ENCODE peak calls at places on chromosomes 11 and 22, in seven cellular contexts. U, V, P, Y, N, A and X are unnamed samples.

GRCh38 chr11:115146425-115146824 is 357.8 kb downstream of the CADM1 start:
- DNase-seq in P (peak; percentile 6), U (no peak), A (peak; percentile 23), V (no peak), N (no peak), Y (no peak), X (no peak)

GRCh38 chr11:9850224-9850895 is 186.5 kb downstream of the SWAP70 start:
- DNase-seq in V (no peak), N (no peak), U (no peak), Y (no peak), P (no peak), A (no peak), X (no peak)

GRCh38 chr11:69465236-69466000 is 16.0 kb upstream of the LINC01488 start:
- DNase-seq in P (peak; percentile 22), N (no peak), V (no peak), U (no peak), Y (peak; percentile 19), A (no peak), X (no peak)

GRCh38 chr11:7512525-7513209 is 1.1 kb upstream of the PPFIBP2 start:
- DNase-seq in N (peak; percentile 48), Y (peak; percentile 68), P (peak; percentile 91), V (no peak), U (peak; percentile 1), A (peak; percentile 92), X (peak; percentile 85)

GRCh38 chr11:88152381-88152780 is 22.9 kb downstream of the RAB38 start:
- DNase-seq in Y (no peak), A (no peak), U (no peak), N (no peak), P (no peak), V (no peak), X (no peak)

GRCh38 chr11:70717961-70718595 is 319.7 kb downstream of the CTTN start:
- DNase-seq in V (no peak), N (no peak), Y (no peak), P (no peak), A (no peak), U (no peak), X (no peak)

GRCh38 chr22:29031236-29031982 is 30.2 kb downstream of the C22orf31 start:
- DNase-seq in V (peak; percentile 70), A (no peak), N (no peak), Y (peak; percentile 60), P (no peak), U (no peak), X (peak; percentile 71)

GRCh38 chr11:61045271-61045670 is 57.0 kb upstream of the CD5 start:
- DNase-seq in A (no peak), N (no peak), U (no peak), V (no peak), Y (no peak), P (no peak), X (no peak)

GRCh38 chr11:61846351-61846750 is 18.3 kb downstream of the FADS2 start:
- DNase-seq in U (no peak), N (no peak), P (no peak), V (no peak), A (no peak), Y (no peak), X (no peak)

GRCh38 chr11:33722579-33723234 is 13.5 kb downstream of the CD59 start:
- DNase-seq in P (peak; percentile 18), V (no peak), N (no peak), Y (no peak), U (no peak), A (peak; percentile 64), X (no peak)

GRCh38 chr22:33871935-33872334 is 48.3 kb downstream of the LARGE1 start:
- DNase-seq in N (no peak), V (no peak), U (no peak), P (peak; percentile 80), Y (no peak), A (peak; percentile 33), X (no peak)

GRCh38 chr22:38700271-38700788 is 413 bp downstream of the JOSD1 start:
- DNase-seq in A (no peak), U (no peak), N (no peak), Y (peak; percentile 85), P (no peak), V (peak; percentile 82), X (peak; percentile 91)

GRCh38 chr11:34364102-34364501 is 6.3 kb upstream of the ABTB2 start:
- DNase-seq in Y (no peak), N (no peak), V (no peak), A (no peak), U (no peak), P (no peak), X (no peak)

DNA sequence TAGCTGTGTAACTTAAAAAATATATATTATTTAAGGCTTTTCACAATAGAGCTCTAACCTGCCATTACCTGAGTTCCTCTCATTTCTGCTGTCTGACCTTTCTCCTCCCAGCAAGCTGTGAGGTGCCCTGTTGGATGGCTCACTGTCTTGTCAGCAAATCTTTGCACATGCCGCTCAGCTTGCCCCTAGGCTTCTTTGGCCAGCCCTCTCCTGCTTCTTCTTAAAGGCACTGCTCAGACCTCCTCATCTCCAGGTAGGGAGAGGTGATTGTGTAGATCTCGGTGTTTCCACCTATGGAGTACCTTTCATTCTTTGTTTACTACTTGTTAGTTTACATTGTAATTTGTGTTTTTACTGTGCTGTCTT is 96.5 kb downstream of the EXT2 start:
- DNase-seq in N (no peak), Y (no peak), A (no peak), P (no peak), U (no peak), V (no peak), X (no peak)
- TF ChIP-seq CTCF in N (no peak), Y (no peak), A (no peak), P (no peak), U (no peak), V (no peak), X (no peak)

GRCh38 chr11:126965331-126965730 is 35.2 kb downstream of the KIRREL3 start:
- DNase-seq in P (no peak), U (no peak), Y (no peak), N (no peak), V (no peak), A (no peak), X (no peak)

GRCh38 chr11:126968915-126969314 is 31.7 kb downstream of the KIRREL3 start:
- DNase-seq in V (no peak), U (no peak), N (no peak), P (peak; percentile 13), Y (no peak), A (peak; percentile 13), X (no peak)

GRCh38 chr11:126971305-126971704 is 29.3 kb downstream of the KIRREL3 start:
- DNase-seq in A (no peak), N (no peak), P (no peak), Y (no peak), U (no peak), V (no peak), X (no peak)

GRCh38 chr11:126973051-126973450 is 27.5 kb downstream of the KIRREL3 start:
- DNase-seq in Y (no peak), N (no peak), A (no peak), P (no peak), U (no peak), V (no peak), X (no peak)

GRCh38 chr11:126969865-126970479 is 30.6 kb downstream of the KIRREL3 start:
- DNase-seq in U (no peak), Y (no peak), V (peak; percentile 40), P (peak; percentile 25), A (peak; percentile 16), N (no peak), X (no peak)
- TF ChIP-seq CTCF in U (peak; percentile 66), Y (peak; percentile 35), V (peak; percentile 83), P (peak; percentile 59), A (peak; percentile 47), N (peak; percentile 85), X (peak; percentile 56)

GRCh38 chr11:68353669-68354068 is 41.3 kb downstream of the LRP5 start:
- DNase-seq in P (no peak), V (peak; percentile 29), U (no peak), A (no peak), Y (no peak), N (no peak), X (peak; percentile 60)

GRCh38 chr11:68353118-68353517 is 40.7 kb downstream of the LRP5 start:
- DNase-seq in A (no peak), P (no peak), Y (no peak), U (no peak), V (peak; percentile 26), N (no peak), X (no peak)

GRCh38 chr11:68352591-68352990 is 40.2 kb downstream of the LRP5 start:
- DNase-seq in P (no peak), V (peak; percentile 29), Y (no peak), A (no peak), U (no peak), N (no peak), X (no peak)

GRCh38 chr11:68355471-68355870 is 43.1 kb downstream of the LRP5 start:
- DNase-seq in N (no peak), Y (no peak), V (no peak), P (no peak), U (no peak), A (no peak), X (peak; percentile 58)

GRCh38 chr11:68354181-68354872 is 41.9 kb downstream of the LRP5 start:
- DNase-seq in V (no peak), Y (peak; percentile 76), A (no peak), P (no peak), U (no peak), N (peak; percentile 90), X (peak; percentile 95)
- TF ChIP-seq CTCF in V (no peak), Y (no peak), A (no peak), P (no peak), U (no peak), N (no peak), X (no peak)

DNA sequence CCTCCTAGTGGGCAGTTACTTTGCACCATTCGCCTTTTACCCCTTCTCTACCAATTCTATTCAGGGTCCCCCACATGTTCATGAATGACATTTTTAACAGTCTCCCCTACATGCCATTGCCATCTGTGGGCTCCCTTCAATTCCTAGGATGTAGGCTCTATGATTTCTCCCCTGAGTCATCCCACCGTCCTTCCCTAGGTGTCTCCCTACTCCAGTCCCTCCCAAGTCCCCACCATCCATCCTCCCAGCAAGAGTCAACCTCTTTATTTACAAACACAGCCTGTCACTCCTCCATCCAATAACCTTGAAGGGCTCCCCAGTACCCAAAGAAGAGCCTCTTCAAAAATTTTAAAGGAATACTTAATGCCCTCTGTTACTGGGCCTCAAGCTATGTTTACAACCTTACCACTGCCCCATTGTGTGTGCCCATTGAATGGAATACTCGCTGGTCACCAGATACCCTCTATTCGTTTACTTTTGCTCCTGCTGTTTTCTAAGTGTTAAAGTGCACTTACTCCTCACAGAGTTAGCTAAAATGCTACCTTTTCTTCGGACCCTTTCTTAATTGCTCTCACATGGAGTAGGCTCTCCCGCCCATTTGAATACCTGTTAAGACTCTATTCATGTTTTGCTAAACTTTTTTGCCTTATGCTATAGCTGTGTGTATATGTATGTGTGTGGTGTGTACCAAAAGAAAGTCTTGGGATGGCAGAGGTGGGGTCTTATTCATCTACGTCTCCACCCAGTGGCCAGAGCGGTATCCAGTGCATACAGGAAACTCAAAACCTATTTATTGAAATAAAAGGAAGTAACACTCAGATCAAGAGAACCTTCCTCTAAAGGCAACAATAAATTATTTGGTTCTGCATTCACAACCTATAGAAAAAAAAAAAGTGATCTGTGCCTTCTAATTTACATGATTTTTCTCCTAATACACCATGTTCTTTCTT is 235.8 kb upstream of the CCDC90B start:
- DNase-seq in Y (no peak), V (peak; percentile 51), P (peak; percentile 47), N (peak; percentile 4), U (no peak), A (peak; percentile 23), X (no peak)
- TF ChIP-seq CTCF in Y (no peak), V (peak; percentile 53), P (peak; percentile 25), N (peak; percentile 67), U (peak; percentile 27), A (peak; percentile 18), X (no peak)